ENCODE peak calls at places on chromosomes 12 and 14, in five cellular contexts. G is fibroblast of pulmonary artery; I is NCI-H460; K is cortex of kidney; L is activated CD4-positive, CD25-positive, alpha-beta regulatory T cell treated with anti-CD3 and anti-CD28 coated beads, Interleukin-2, amount 50 U/mL, for 72 hours. N is an unnamed sample.

GRCh38 chr12:4272014-4272975 is 1.3 kb upstream of the CCND2 start:
- DNase-seq in I (no peak), G (peak; percentile 71), K (no peak), L (peak; percentile 79), N (peak; percentile 76)

GRCh38 chr12:121227294-121227693 is 17.4 kb downstream of the P2RX4 start:
- DNase-seq in G (no peak), L (no peak), K (no peak), I (no peak), N (no peak)

GRCh38 chr12:51197736-51198567 is 19.9 kb downstream of the POU6F1 start:
- DNase-seq in I (no peak), L (no peak), K (no peak), G (no peak), N (no peak)

GRCh38 chr12:126404293-126404851 is 1339.1 kb downstream of the AACS start:
- DNase-seq in G (no peak), L (no peak), K (no peak), I (peak; percentile 12), N (peak; percentile 49)

GRCh38 chr12:56389215-56389850 is 26.7 kb upstream of the APOF start:
- DNase-seq in I (no peak), G (no peak), L (no peak), K (no peak), N (no peak)

GRCh38 chr12:70149665-70150064 is 93.6 kb upstream of the CNOT2 start:
- DNase-seq in K (no peak), L (no peak), G (no peak), I (no peak), N (no peak)

GRCh38 chr12:84397279-84397678 is 515.3 kb downstream of the SLC6A15 start:
- DNase-seq in G (peak; percentile 10), K (no peak), I (peak; percentile 12), L (no peak), N (no peak)

GRCh38 chr12:108156717-108157116 is 27.6 kb downstream of the WSCD2 start:
- DNase-seq in K (no peak), I (no peak), L (no peak), G (no peak), N (no peak)

GRCh38 chr12:49515266-49515665 is 23.6 kb upstream of the KCNH3 start:
- DNase-seq in K (no peak), G (peak; percentile 81), I (no peak), L (no peak), N (peak; percentile 86)

GRCh38 chr14:77557391-77557790 is 58.8 kb upstream of the ISM2 start:
- DNase-seq in L (no peak), G (no peak), K (no peak), I (peak; percentile 33), N (no peak)

GRCh38 chr12:65229441-65229840 is 49.0 kb upstream of the MSRB3 start:
- DNase-seq in K (no peak), L (no peak), G (peak; percentile 80), I (peak; percentile 33), N (peak; percentile 56)

GRCh38 chr12:27969011-27969900 is 3.3 kb downstream of the PTHLH start:
- DNase-seq in I (no peak), K (no peak), G (no peak), L (no peak), N (peak; percentile 76)

GRCh38 chr14:88026890-88027289 is 22.0 kb downstream of the GPR65 start:
- DNase-seq in I (no peak), L (no peak), K (no peak), G (no peak), N (no peak)

GRCh38 chr14:25050494-25051170 is 685 bp upstream of the STXBP6 start:
- DNase-seq in K (no peak), L (no peak), G (peak; percentile 75), I (no peak), N (peak; percentile 71)

GRCh38 chr12:122836027-122836921 is 1.0 kb downstream of the HIP1R start:
- DNase-seq in G (peak; percentile 44), I (peak; percentile 54), K (no peak), L (no peak), N (peak; percentile 36)

GRCh38 chr14:98382662-98383061 is 889.3 kb downstream of the BCL11B start:
- DNase-seq in I (no peak), L (no peak), K (no peak), G (no peak), N (peak; percentile 7)

GRCh38 chr14:93723001-93723400 is 65.3 kb downstream of the PRIMA1 start:
- DNase-seq in G (no peak), K (no peak), I (no peak), L (no peak), N (no peak)

GRCh38 chr12:91094957-91095356 is 16.3 kb downstream of the LUM start:
- DNase-seq in I (no peak), G (peak; percentile 18), L (no peak), K (no peak), N (no peak)

GRCh38 chr14:76699901-76700590 is 61.2 kb upstream of the VASH1 start:
- DNase-seq in K (no peak), L (no peak), I (no peak), G (no peak), N (peak; percentile 19)

GRCh38 chr14:61588419-61588901 is 106.9 kb upstream of the HIF1A start:
- DNase-seq in L (no peak), K (no peak), I (no peak), G (peak; percentile 62), N (peak; percentile 47)

GRCh38 chr12:4056910-4057845 is 184.0 kb upstream of the PARP11 start:
- DNase-seq in G (no peak), K (no peak), L (no peak), I (no peak), N (no peak)

GRCh38 chr12:1878695-1879094 is 39.8 kb downstream of the CACNA2D4 start:
- DNase-seq in L (no peak), I (no peak), K (no peak), G (no peak), N (no peak)

GRCh38 chr14:50339178-50339804 is 27.2 kb downstream of the DMAC2L start:
- DNase-seq in K (no peak), G (no peak), I (no peak), L (no peak), N (no peak)